ENCODE peak calls at places on chromosomes 4 and X, in four cellular contexts. B is caudate nucleus, C is NCI-H1417, A is HCT116. T is an unnamed sample.

GRCh38 chr4:147511005-147511660 is 30.2 kb downstream of the EDNRA start:
- DNase-seq in B (no peak), C (no peak), A (no peak), T (no peak)

GRCh38 chr4:150664935-150665334 is 83.0 kb downstream of the MAB21L2 start:
- DNase-seq in B (no peak), C (no peak), A (peak; percentile 26), T (no peak)

GRCh38 chr4:158327525-158327924 is 117.2 kb downstream of the TMEM144 start:
- DNase-seq in B (no peak), C (no peak), A (no peak), T (no peak)

GRCh38 chr4:55973650-55974049 is 24.9 kb downstream of the CEP135 start:
- DNase-seq in B (no peak), C (no peak), A (no peak), T (no peak)

GRCh38 chrX:31222946-31223345 is 151.1 kb upstream of the FTHL17 start:
- DNase-seq in B (no peak), C (no peak), A (no peak), T (no peak)

GRCh38 chrX:137305404-137305803 is 260.5 kb upstream of the ZIC3 start:
- DNase-seq in B (no peak), C (no peak), A (no peak), T (no peak)

GRCh38 chrX:53184836-53185235 is 40.2 kb downstream of the KDM5C start:
- DNase-seq in B (no peak), C (no peak), A (no peak), T (no peak)

GRCh38 chr4:23805381-23805780 is 84.5 kb downstream of the PPARGC1A start:
- DNase-seq in B (no peak), C (no peak), A (no peak), T (no peak)

GRCh38 chr4:84279678-84280077 is 219.4 kb downstream of the NKX6-1 start:
- DNase-seq in B (no peak), C (no peak), A (no peak), T (no peak)

GRCh38 chr4:2925931-2926860 is 37.0 kb downstream of the NOP14 start:
- DNase-seq in B (no peak), C (no peak), A (no peak), T (peak; percentile 58)

GRCh38 chr4:74374561-74375327 is 9.8 kb downstream of the EREG start:
- DNase-seq in B (no peak), C (no peak), A (peak; percentile 89), T (no peak)

GRCh38 chr4:173056708-173057107 is 111.9 kb upstream of the GALNT7 start:
- DNase-seq in B (no peak), C (peak; percentile 92), A (no peak), T (no peak)

T was measured in spleen.